ENCODE peak calls at places on chromosomes 1 and 21, in four cellular contexts. Q is OCI-LY7, D is dorsolateral prefrontal cortex, U is heart left ventricle. L is an unnamed sample.
A peak's percentile ranks its signal among the peaks of the same experiment; 100 is the strongest.

GRCh38 chr1:58881471-58881994 is 97.7 kb upstream of the JUN start:
- DNase-seq in U (no peak), Q (no peak), D (no peak), L (no peak)

GRCh38 chr1:174795806-174796205 is 203.9 kb upstream of the CACYBP start:
- DNase-seq in Q (no peak), U (no peak), D (no peak), L (no peak)

GRCh38 chr1:179053486-179053885 is 27.8 kb downstream of the FAM20B start:
- DNase-seq in D (no peak), Q (no peak), U (no peak), L (no peak)

GRCh38 chr21:17372200-17372599 is 140.6 kb upstream of the CXADR start:
- DNase-seq in Q (no peak), U (no peak), D (no peak), L (no peak)

GRCh38 chr1:36884029-36884701 is 150.2 kb downstream of the GRIK3 start:
- DNase-seq in Q (peak; percentile 91), U (no peak), D (peak; percentile 10), L (no peak)

GRCh38 chr1:153506831-153507413 is 28.9 kb downstream of the S100A6 start:
- DNase-seq in D (no peak), U (peak; percentile 92), Q (no peak), L (no peak)

GRCh38 chr1:207499573-207499972 is 3.6 kb downstream of the CR1 start:
- DNase-seq in Q (peak; percentile 77), U (peak; percentile 77), D (peak; percentile 71), L (peak; percentile 61)

GRCh38 chr1:155645024-155645423 is 35.0 kb downstream of the MSTO1 start:
- DNase-seq in D (no peak), U (no peak), Q (no peak), L (no peak)

GRCh38 chr1:61142726-61143500 is 60.6 kb downstream of the NFIA start:
- DNase-seq in U (no peak), D (no peak), Q (no peak), L (no peak)

GRCh38 chr1:221510793-221511503 is 230.9 kb downstream of the DUSP10 start:
- DNase-seq in Q (no peak), U (no peak), D (no peak), L (no peak)

GRCh38 chr1:227437495-227438008 is 119.3 kb upstream of the CDC42BPA start:
- DNase-seq in Q (peak; percentile 3), U (no peak), D (no peak), L (no peak)

GRCh38 chr1:28862571-28863403 is 50.8 kb downstream of the OPRD1 start:
- DNase-seq in U (no peak), Q (no peak), D (no peak), L (no peak)

GRCh38 chr1:23453455-23454000 is 29.0 kb upstream of the TCEA3 start:
- DNase-seq in Q (no peak), U (no peak), D (no peak), L (no peak)

GRCh38 chr1:99710994-99711393 is 55.4 kb downstream of the FRRS1 start:
- DNase-seq in D (no peak), Q (no peak), U (no peak), L (no peak)

GRCh38 chr1:75861831-75862230 is 65.1 kb downstream of the MSH4 start:
- DNase-seq in U (no peak), Q (no peak), D (no peak), L (no peak)

GRCh38 chr1:4593106-4593505 is 61.3 kb upstream of the AJAP1 start:
- DNase-seq in Q (no peak), D (no peak), U (no peak), L (no peak)

GRCh38 chr21:37874481-37874880 is 41.8 kb downstream of the KCNJ6 start:
- DNase-seq in D (no peak), U (no peak), Q (no peak), L (no peak)

GRCh38 chr1:14855824-14856223 is 257.3 kb downstream of the KAZN start:
- DNase-seq in D (no peak), Q (no peak), U (no peak), L (no peak)

DNA sequence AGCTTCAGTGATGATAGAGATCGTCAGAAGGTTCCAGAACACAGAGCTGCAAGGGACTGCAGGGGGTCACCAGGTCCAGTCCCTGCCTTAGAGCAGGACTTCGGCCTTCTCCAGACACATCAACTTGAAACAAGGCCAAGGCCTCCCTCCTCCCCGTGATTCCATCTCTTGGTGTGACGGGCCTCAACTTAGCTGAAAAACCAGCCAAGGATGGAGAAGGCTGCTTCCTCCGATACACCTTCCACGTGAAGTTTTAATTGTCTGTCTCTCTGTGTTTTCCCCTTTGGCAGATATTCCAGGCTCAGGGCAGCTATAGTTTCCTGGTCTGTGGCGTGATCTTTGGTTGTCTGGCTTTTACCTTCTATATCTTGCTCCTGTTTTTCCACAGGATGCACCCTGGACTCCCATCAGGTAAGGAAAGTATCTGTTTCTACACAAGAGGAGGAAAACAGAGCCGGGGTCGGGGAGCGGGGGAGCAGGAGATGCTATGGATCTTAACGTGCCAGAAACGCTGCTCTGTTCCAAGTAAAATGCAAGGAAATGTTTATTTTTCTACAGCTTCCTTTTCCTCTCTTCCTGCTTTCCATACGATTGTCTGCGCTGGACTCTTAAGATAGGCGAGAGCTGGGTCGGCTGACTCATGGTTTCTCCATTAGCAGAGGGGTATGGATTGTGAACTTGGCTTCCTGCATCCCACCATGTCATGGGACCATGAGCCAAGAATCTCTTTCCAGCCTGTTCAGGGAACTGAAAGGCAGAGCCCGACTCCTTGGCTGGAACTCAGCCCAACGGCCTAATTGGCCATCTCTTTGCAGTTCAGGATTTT is 32.8 kb downstream of the ELK4 start:
- DNase-seq in U (peak; percentile 88), Q (no peak), D (no peak), L (no peak)
- H3K27ac ChIP-seq in U (peak overlapping the region; percentile 67), Q (no peak overlapping the region), D (peak overlapping the region; percentile 42), L (no peak overlapping the region)

GRCh38 chr1:1318131-1318652 is 6.3 kb downstream of the INTS11 start:
- DNase-seq in Q (no peak), D (no peak), U (peak; percentile 88), L (no peak)
- H3K27ac ChIP-seq in Q (no peak overlapping the region), D (peak overlapping the region; percentile 51), U (peak overlapping the region; percentile 33), L (no peak overlapping the region)

GRCh38 chr21:42055425-42055824 is 15.7 kb upstream of the UMODL1 start:
- DNase-seq in D (no peak), U (no peak), Q (no peak), L (no peak)

GRCh38 chr21:42056468-42056867 is 14.6 kb upstream of the UMODL1 start:
- DNase-seq in U (no peak), Q (no peak), D (no peak), L (no peak)

GRCh38 chr21:42058631-42059111 is 12.4 kb upstream of the UMODL1 start:
- DNase-seq in U (no peak), D (no peak), Q (no peak), L (no peak)

GRCh38 chr21:42057861-42058437 is 13.2 kb upstream of the UMODL1 start:
- DNase-seq in D (no peak), U (no peak), Q (no peak), L (no peak)

GRCh38 chr21:42056996-42057689 is 14.0 kb upstream of the UMODL1 start:
- DNase-seq in U (no peak), D (no peak), Q (no peak), L (no peak)
- H3K27ac ChIP-seq in U (no peak overlapping the region), D (no peak overlapping the region), Q (no peak overlapping the region), L (no peak overlapping the region)

GRCh38 chr1:107682467-107682866 is 282.5 kb downstream of the VAV3 start:
- DNase-seq in U (no peak), D (no peak), Q (no peak), L (no peak)
- H3K27ac ChIP-seq in U (no peak overlapping the region), D (no peak overlapping the region), Q (no peak overlapping the region), L (no peak overlapping the region)

GRCh38 chr21:41228958-41229357 is 61.0 kb downstream of the BACE2 start:
- DNase-seq in Q (no peak), D (no peak), U (no peak), L (no peak)
- H3K27ac ChIP-seq in Q (no peak overlapping the region), D (no peak overlapping the region), U (no peak overlapping the region), L (no peak overlapping the region)

GRCh38 chr1:222818171-222818570 is 3.3 kb downstream of the DISP1 start:
- DNase-seq in D (no peak), Q (no peak), U (no peak), L (no peak)
- H3K27ac ChIP-seq in D (no peak overlapping the region), Q (no peak overlapping the region), U (no peak overlapping the region), L (no peak overlapping the region)

DNA sequence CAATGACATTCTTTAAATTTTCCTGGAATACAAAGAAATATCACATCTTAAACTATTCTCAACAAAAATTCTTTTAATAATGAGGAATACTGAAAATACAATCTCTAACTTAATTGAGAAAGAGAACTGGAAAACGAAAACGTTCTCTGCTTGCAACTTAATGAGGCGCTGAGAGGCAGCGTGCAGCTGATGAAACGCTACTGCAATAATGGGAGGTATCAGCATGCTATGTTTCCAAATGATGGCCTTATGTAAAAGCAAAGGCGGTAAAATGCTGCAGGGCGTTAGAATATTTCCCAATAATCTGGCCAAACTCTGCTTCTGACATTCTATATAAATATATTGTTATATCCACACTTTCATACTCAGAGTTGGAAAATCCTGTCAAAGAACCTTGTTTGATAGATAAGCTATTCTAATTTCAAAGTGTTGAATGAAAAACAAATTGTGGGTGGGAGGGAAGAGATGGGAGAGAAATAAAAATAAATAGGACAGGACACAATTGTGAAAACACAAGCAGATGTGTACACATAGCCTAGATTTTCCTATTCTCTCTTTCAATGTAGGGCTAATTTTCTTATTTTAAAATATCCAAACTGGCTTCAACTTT is 70.9 kb downstream of the APP start:
- DNase-seq in U (no peak), D (no peak), Q (no peak), L (no peak)
- H3K27ac ChIP-seq in U (no peak overlapping the region), D (peak overlapping the region; percentile 71), Q (no peak overlapping the region), L (no peak overlapping the region)

DNA sequence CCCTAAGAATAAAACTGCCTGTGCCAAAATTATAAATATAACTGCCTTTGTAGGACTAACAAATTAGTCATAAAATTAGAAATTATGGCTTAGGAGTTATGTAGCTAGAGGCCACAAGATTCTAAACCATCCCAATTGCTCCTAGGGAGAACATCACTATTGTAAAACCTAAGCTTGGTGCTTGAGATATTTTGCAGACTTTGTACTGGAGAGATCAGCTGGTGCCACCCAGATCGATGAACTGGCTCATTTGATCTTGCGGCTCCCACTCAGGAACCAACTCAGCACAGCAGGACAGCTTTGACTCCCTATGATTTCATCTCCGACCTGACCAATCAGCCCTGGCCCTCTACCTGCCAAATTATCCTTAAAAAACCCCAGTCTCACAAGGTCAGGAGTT is 30.6 kb downstream of the HHAT start:
- DNase-seq in U (no peak), Q (no peak), D (no peak), L (no peak)
- H3K27ac ChIP-seq in U (no peak overlapping the region), Q (no peak overlapping the region), D (no peak overlapping the region), L (no peak overlapping the region)

L was measured in caudate nucleus.